ENCODE peak calls at places on chromosome 6, in five cellular contexts. D, B, L, P and H are unnamed samples.

GRCh38 chr6:130575971-130576370 is 210.2 kb downstream of the TMEM200A start:
- DNase-seq in D (peak; percentile 15), B (no peak), P (no peak), L (peak; percentile 40), H (no peak)

GRCh38 chr6:97703661-97704060 is 420.6 kb upstream of the MMS22L start:
- DNase-seq in D (no peak), L (no peak), B (no peak), P (no peak), H (no peak)

GRCh38 chr6:160883560-160883959 is 108.0 kb upstream of the MAP3K4 start:
- DNase-seq in P (no peak), B (no peak), L (no peak), D (no peak), H (no peak)

GRCh38 chr6:43768983-43769525 is 957 bp upstream of the VEGFA start:
- DNase-seq in P (peak; percentile 53), D (no peak), L (no peak), B (no peak), H (no peak)

GRCh38 chr6:2865270-2866182 is 23.9 kb upstream of the SERPINB1 start:
- DNase-seq in L (no peak), B (no peak), P (no peak), D (peak; percentile 71), H (no peak)

GRCh38 chr6:136745300-136745699 is 47.0 kb downstream of the MAP3K5 start:
- DNase-seq in L (no peak), D (no peak), B (no peak), P (no peak), H (no peak)

GRCh38 chr6:33286946-33287914 is 1.8 kb downstream of the WDR46 start:
- DNase-seq in B (no peak), P (no peak), L (no peak), D (no peak), H (no peak)

GRCh38 chr6:53461041-53461656 is 83.8 kb downstream of the GCLC start:
- DNase-seq in L (no peak), D (no peak), B (no peak), P (no peak), H (no peak)

GRCh38 chr6:7155871-7156579 is 48.3 kb downstream of the RREB1 start:
- DNase-seq in B (no peak), P (no peak), D (no peak), L (no peak), H (no peak)
- H3K27ac ChIP-seq in B (peak overlapping the region; percentile 72), P (no peak overlapping the region), D (peak overlapping the region; percentile 1), L (no peak overlapping the region), H (no peak overlapping the region)

DNA sequence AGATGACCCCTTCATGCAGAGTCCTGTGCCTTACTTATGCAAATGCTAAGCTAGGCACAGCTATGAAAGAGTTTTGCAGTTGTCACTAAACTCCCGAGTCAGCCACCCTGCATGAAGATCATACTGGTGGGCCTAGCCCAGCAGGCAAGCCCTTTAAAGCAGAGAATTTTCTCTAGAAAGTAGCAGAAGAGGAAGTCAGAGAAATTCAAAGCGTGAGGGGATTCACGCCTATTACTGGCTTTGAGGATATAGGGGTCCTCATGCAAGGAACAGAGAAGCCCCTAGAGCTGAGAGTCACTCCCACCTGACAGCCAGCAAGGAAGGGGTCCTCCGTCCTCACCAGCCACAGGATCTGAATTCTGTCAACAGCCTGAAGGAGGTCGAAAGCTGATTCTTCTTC is 54.6 kb downstream of the MYB start:
- DNase-seq in D (no peak), B (no peak), P (no peak), L (no peak), H (no peak)
- H3K4me3 ChIP-seq in D (no peak overlapping the region), B (no peak overlapping the region), P (no peak overlapping the region), L (no peak overlapping the region), H (no peak overlapping the region)

GRCh38 chr6:31749301-31750036 is 9.7 kb downstream of the MSH5 start:
- DNase-seq in D (no peak), P (no peak), B (no peak), L (no peak), H (no peak)
- TF ChIP-seq CTCF in D (no peak), P (no peak), B (no peak), L (no peak), H (no peak)

DNA sequence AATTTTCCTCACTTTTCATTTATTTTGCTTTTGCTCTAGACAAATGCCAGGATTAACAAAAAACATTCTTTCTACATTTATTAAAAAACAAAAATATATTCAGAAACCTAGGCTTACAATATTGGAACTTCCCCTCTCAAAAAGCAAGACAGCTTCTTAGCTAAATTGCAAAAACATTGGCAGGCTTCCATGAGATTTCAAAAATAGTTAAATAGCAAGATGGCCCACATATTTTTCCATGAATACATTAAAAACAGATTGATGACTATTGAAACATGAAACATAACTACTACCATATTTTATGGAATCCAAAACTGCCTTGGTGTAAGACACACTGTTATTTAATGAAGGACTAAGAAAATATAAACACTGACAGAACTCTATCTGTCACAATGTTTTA is 92.0 kb downstream of the LY86 start:
- DNase-seq in D (no peak), P (no peak), B (no peak), L (no peak), H (no peak)
- H3K27ac ChIP-seq in D (no peak overlapping the region), P (no peak overlapping the region), B (no peak overlapping the region), L (no peak overlapping the region), H (no peak overlapping the region)